ENCODE peak calls at places on chromosomes 7 and 10, in nine cellular contexts. One of them, this sample, is unnamed.
A peak's percentile ranks its signal among the peaks of the same experiment; 100 is the strongest.

GRCh38 chr10:68007356-68007755 is 67.7 kb downstream of the HERC4 start:
- DNase-seq in NCI-H774: no peak
- DNase-seq in mammary epithelial cell: no peak
- DNase-seq in renal cortical epithelial cell: no peak
- DNase-seq in activated T-helper 1 cell treated with Interleukin-2 at 50 U/mL for 16 hours: no peak
- DNase-seq in foreskin keratinocyte: no peak
- DNase-seq in posterior vena cava: no peak
- DNase-seq in tibial nerve: no peak
- DNase-seq in stimulated activated CD4-positive, alpha-beta T cell treated with anti-CD3 and anti-CD28 coated beads, Interleukin-4, amount 100 ng/mL, for 1 hour: no peak
- DNase-seq in this sample: no peak

GRCh38 chr7:106187613-106188350 is 75.7 kb upstream of the SYPL1 start:
- DNase-seq in NCI-H774: no peak
- DNase-seq in mammary epithelial cell: peak; percentile 84
- DNase-seq in renal cortical epithelial cell: no peak
- DNase-seq in activated T-helper 1 cell treated with Interleukin-2 at 50 U/mL for 16 hours: no peak
- DNase-seq in foreskin keratinocyte: peak; percentile 48
- DNase-seq in posterior vena cava: no peak
- DNase-seq in tibial nerve: no peak
- DNase-seq in stimulated activated CD4-positive, alpha-beta T cell treated with anti-CD3 and anti-CD28 coated beads, Interleukin-4, amount 100 ng/mL, for 1 hour: no peak
- DNase-seq in this sample: no peak

GRCh38 chr10:49049660-49050059 is 65.7 kb downstream of the VSTM4 start:
- DNase-seq in NCI-H774: no peak
- DNase-seq in mammary epithelial cell: no peak
- DNase-seq in renal cortical epithelial cell: no peak
- DNase-seq in activated T-helper 1 cell treated with Interleukin-2 at 50 U/mL for 16 hours: no peak
- DNase-seq in foreskin keratinocyte: no peak
- DNase-seq in posterior vena cava: no peak
- DNase-seq in tibial nerve: no peak
- DNase-seq in stimulated activated CD4-positive, alpha-beta T cell treated with anti-CD3 and anti-CD28 coated beads, Interleukin-4, amount 100 ng/mL, for 1 hour: no peak
- DNase-seq in this sample: no peak

GRCh38 chr7:155002411-155003214 is at the start of gene PAXIP1:
- DNase-seq in NCI-H774: peak; percentile 64
- DNase-seq in mammary epithelial cell: peak; percentile 31
- DNase-seq in renal cortical epithelial cell: no peak
- DNase-seq in activated T-helper 1 cell treated with Interleukin-2 at 50 U/mL for 16 hours: peak; percentile 58
- DNase-seq in foreskin keratinocyte: no peak
- DNase-seq in posterior vena cava: no peak
- DNase-seq in tibial nerve: no peak
- DNase-seq in stimulated activated CD4-positive, alpha-beta T cell treated with anti-CD3 and anti-CD28 coated beads, Interleukin-4, amount 100 ng/mL, for 1 hour: peak; percentile 65
- DNase-seq in this sample: peak; percentile 42

GRCh38 chr10:111707066-111707465 is 476.5 kb downstream of the GPAM start:
- DNase-seq in NCI-H774: no peak
- DNase-seq in mammary epithelial cell: no peak
- DNase-seq in renal cortical epithelial cell: no peak
- DNase-seq in activated T-helper 1 cell treated with Interleukin-2 at 50 U/mL for 16 hours: no peak
- DNase-seq in foreskin keratinocyte: no peak
- DNase-seq in posterior vena cava: no peak
- DNase-seq in tibial nerve: no peak
- DNase-seq in stimulated activated CD4-positive, alpha-beta T cell treated with anti-CD3 and anti-CD28 coated beads, Interleukin-4, amount 100 ng/mL, for 1 hour: no peak
- DNase-seq in this sample: no peak

GRCh38 chr7:7816816-7817536 is 98.6 kb upstream of the RPA3 start:
- DNase-seq in NCI-H774: no peak
- DNase-seq in mammary epithelial cell: no peak
- DNase-seq in renal cortical epithelial cell: no peak
- DNase-seq in activated T-helper 1 cell treated with Interleukin-2 at 50 U/mL for 16 hours: no peak
- DNase-seq in foreskin keratinocyte: no peak
- DNase-seq in posterior vena cava: no peak
- DNase-seq in tibial nerve: no peak
- DNase-seq in stimulated activated CD4-positive, alpha-beta T cell treated with anti-CD3 and anti-CD28 coated beads, Interleukin-4, amount 100 ng/mL, for 1 hour: no peak
- DNase-seq in this sample: no peak

GRCh38 chr7:13990319-13990983 is 985 bp upstream of the ETV1 start:
- DNase-seq in NCI-H774: peak; percentile 88
- DNase-seq in mammary epithelial cell: peak; percentile 37
- DNase-seq in renal cortical epithelial cell: peak; percentile 40
- DNase-seq in activated T-helper 1 cell treated with Interleukin-2 at 50 U/mL for 16 hours: no peak
- DNase-seq in foreskin keratinocyte: peak; percentile 14
- DNase-seq in posterior vena cava: peak; percentile 82
- DNase-seq in tibial nerve: no peak
- DNase-seq in stimulated activated CD4-positive, alpha-beta T cell treated with anti-CD3 and anti-CD28 coated beads, Interleukin-4, amount 100 ng/mL, for 1 hour: no peak
- DNase-seq in this sample: peak; percentile 18

GRCh38 chr7:114944742-114945625 is 23.1 kb downstream of the MDFIC start:
- DNase-seq in NCI-H774: no peak
- DNase-seq in mammary epithelial cell: no peak
- DNase-seq in renal cortical epithelial cell: peak; percentile 43
- DNase-seq in activated T-helper 1 cell treated with Interleukin-2 at 50 U/mL for 16 hours: no peak
- DNase-seq in foreskin keratinocyte: no peak
- DNase-seq in posterior vena cava: peak; percentile 94
- DNase-seq in tibial nerve: peak; percentile 53
- DNase-seq in stimulated activated CD4-positive, alpha-beta T cell treated with anti-CD3 and anti-CD28 coated beads, Interleukin-4, amount 100 ng/mL, for 1 hour: no peak
- DNase-seq in this sample: peak; percentile 61

GRCh38 chr10:115950320-115950719 is 322.7 kb downstream of the GFRA1 start:
- DNase-seq in NCI-H774: no peak
- DNase-seq in mammary epithelial cell: no peak
- DNase-seq in renal cortical epithelial cell: no peak
- DNase-seq in activated T-helper 1 cell treated with Interleukin-2 at 50 U/mL for 16 hours: no peak
- DNase-seq in foreskin keratinocyte: no peak
- DNase-seq in posterior vena cava: no peak
- DNase-seq in tibial nerve: no peak
- DNase-seq in stimulated activated CD4-positive, alpha-beta T cell treated with anti-CD3 and anti-CD28 coated beads, Interleukin-4, amount 100 ng/mL, for 1 hour: no peak
- DNase-seq in this sample: no peak

GRCh38 chr7:6162331-6162620 is 110.1 kb downstream of the CYTH3 start:
- DNase-seq in NCI-H774: no peak
- DNase-seq in mammary epithelial cell: no peak
- DNase-seq in renal cortical epithelial cell: no peak
- DNase-seq in activated T-helper 1 cell treated with Interleukin-2 at 50 U/mL for 16 hours: no peak
- DNase-seq in foreskin keratinocyte: no peak
- DNase-seq in posterior vena cava: peak; percentile 90
- DNase-seq in tibial nerve: no peak
- DNase-seq in stimulated activated CD4-positive, alpha-beta T cell treated with anti-CD3 and anti-CD28 coated beads, Interleukin-4, amount 100 ng/mL, for 1 hour: no peak
- DNase-seq in this sample: no peak

GRCh38 chr7:425794-426188 is 93.9 kb downstream of the PDGFA start:
- DNase-seq in NCI-H774: no peak
- DNase-seq in mammary epithelial cell: no peak
- DNase-seq in renal cortical epithelial cell: no peak
- DNase-seq in activated T-helper 1 cell treated with Interleukin-2 at 50 U/mL for 16 hours: no peak
- DNase-seq in foreskin keratinocyte: no peak
- DNase-seq in posterior vena cava: no peak
- DNase-seq in tibial nerve: no peak
- DNase-seq in stimulated activated CD4-positive, alpha-beta T cell treated with anti-CD3 and anti-CD28 coated beads, Interleukin-4, amount 100 ng/mL, for 1 hour: no peak
- DNase-seq in this sample: no peak

GRCh38 chr7:141231018-141231792 is 157.3 kb downstream of the TMEM178B start:
- DNase-seq in NCI-H774: peak; percentile 13
- DNase-seq in mammary epithelial cell: no peak
- DNase-seq in renal cortical epithelial cell: peak; percentile 46
- DNase-seq in activated T-helper 1 cell treated with Interleukin-2 at 50 U/mL for 16 hours: no peak
- DNase-seq in foreskin keratinocyte: no peak
- DNase-seq in posterior vena cava: no peak
- DNase-seq in tibial nerve: no peak
- DNase-seq in stimulated activated CD4-positive, alpha-beta T cell treated with anti-CD3 and anti-CD28 coated beads, Interleukin-4, amount 100 ng/mL, for 1 hour: no peak
- DNase-seq in this sample: peak; percentile 31

GRCh38 chr7:96823274-96823673 is 113.6 kb upstream of the SEM1 start:
- DNase-seq in NCI-H774: no peak
- DNase-seq in mammary epithelial cell: peak; percentile 88
- DNase-seq in renal cortical epithelial cell: peak; percentile 28
- DNase-seq in activated T-helper 1 cell treated with Interleukin-2 at 50 U/mL for 16 hours: no peak
- DNase-seq in foreskin keratinocyte: peak; percentile 66
- DNase-seq in posterior vena cava: no peak
- DNase-seq in tibial nerve: no peak
- DNase-seq in stimulated activated CD4-positive, alpha-beta T cell treated with anti-CD3 and anti-CD28 coated beads, Interleukin-4, amount 100 ng/mL, for 1 hour: no peak
- DNase-seq in this sample: no peak

GRCh38 chr7:88354999-88355398 is 48.3 kb upstream of the STEAP4 start:
- DNase-seq in NCI-H774: no peak
- DNase-seq in mammary epithelial cell: no peak
- DNase-seq in renal cortical epithelial cell: no peak
- DNase-seq in activated T-helper 1 cell treated with Interleukin-2 at 50 U/mL for 16 hours: no peak
- DNase-seq in foreskin keratinocyte: no peak
- DNase-seq in posterior vena cava: no peak
- DNase-seq in tibial nerve: no peak
- DNase-seq in stimulated activated CD4-positive, alpha-beta T cell treated with anti-CD3 and anti-CD28 coated beads, Interleukin-4, amount 100 ng/mL, for 1 hour: no peak
- DNase-seq in this sample: no peak

GRCh38 chr7:20778063-20778721 is 8.5 kb downstream of the SP8 start:
- DNase-seq in NCI-H774: peak; percentile 58
- DNase-seq in mammary epithelial cell: peak; percentile 37
- DNase-seq in renal cortical epithelial cell: no peak
- DNase-seq in activated T-helper 1 cell treated with Interleukin-2 at 50 U/mL for 16 hours: no peak
- DNase-seq in foreskin keratinocyte: no peak
- DNase-seq in posterior vena cava: no peak
- DNase-seq in tibial nerve: no peak
- DNase-seq in stimulated activated CD4-positive, alpha-beta T cell treated with anti-CD3 and anti-CD28 coated beads, Interleukin-4, amount 100 ng/mL, for 1 hour: no peak
- DNase-seq in this sample: peak; percentile 46

GRCh38 chr10:27822286-27822685 is 76.7 kb upstream of the MKX start:
- DNase-seq in NCI-H774: no peak
- DNase-seq in mammary epithelial cell: no peak
- DNase-seq in renal cortical epithelial cell: no peak
- DNase-seq in activated T-helper 1 cell treated with Interleukin-2 at 50 U/mL for 16 hours: no peak
- DNase-seq in foreskin keratinocyte: no peak
- DNase-seq in posterior vena cava: no peak
- DNase-seq in tibial nerve: no peak
- DNase-seq in stimulated activated CD4-positive, alpha-beta T cell treated with anti-CD3 and anti-CD28 coated beads, Interleukin-4, amount 100 ng/mL, for 1 hour: no peak
- DNase-seq in this sample: no peak

GRCh38 chr7:128268233-128268632 is 27.2 kb downstream of the LEP start:
- DNase-seq in NCI-H774: no peak
- DNase-seq in mammary epithelial cell: no peak
- DNase-seq in renal cortical epithelial cell: no peak
- DNase-seq in activated T-helper 1 cell treated with Interleukin-2 at 50 U/mL for 16 hours: no peak
- DNase-seq in foreskin keratinocyte: no peak
- DNase-seq in posterior vena cava: peak; percentile 31
- DNase-seq in tibial nerve: no peak
- DNase-seq in stimulated activated CD4-positive, alpha-beta T cell treated with anti-CD3 and anti-CD28 coated beads, Interleukin-4, amount 100 ng/mL, for 1 hour: no peak
- DNase-seq in this sample: no peak

GRCh38 chr10:12980080-12980656 is 21.3 kb downstream of the CCDC3 start:
- DNase-seq in NCI-H774: no peak
- DNase-seq in mammary epithelial cell: no peak
- DNase-seq in renal cortical epithelial cell: no peak
- DNase-seq in activated T-helper 1 cell treated with Interleukin-2 at 50 U/mL for 16 hours: no peak
- DNase-seq in foreskin keratinocyte: no peak
- DNase-seq in posterior vena cava: no peak
- DNase-seq in tibial nerve: no peak
- DNase-seq in stimulated activated CD4-positive, alpha-beta T cell treated with anti-CD3 and anti-CD28 coated beads, Interleukin-4, amount 100 ng/mL, for 1 hour: no peak
- DNase-seq in this sample: no peak

GRCh38 chr10:103969436-103969835 is 2.5 kb downstream of the SLK start:
- DNase-seq in NCI-H774: no peak
- DNase-seq in mammary epithelial cell: peak; percentile 14
- DNase-seq in renal cortical epithelial cell: no peak
- DNase-seq in activated T-helper 1 cell treated with Interleukin-2 at 50 U/mL for 16 hours: no peak
- DNase-seq in foreskin keratinocyte: no peak
- DNase-seq in posterior vena cava: no peak
- DNase-seq in tibial nerve: no peak
- DNase-seq in stimulated activated CD4-positive, alpha-beta T cell treated with anti-CD3 and anti-CD28 coated beads, Interleukin-4, amount 100 ng/mL, for 1 hour: no peak
- DNase-seq in this sample: no peak

GRCh38 chr7:81645435-81645834 is 124.4 kb downstream of the HGF start:
- DNase-seq in NCI-H774: no peak
- DNase-seq in mammary epithelial cell: no peak
- DNase-seq in renal cortical epithelial cell: no peak
- DNase-seq in activated T-helper 1 cell treated with Interleukin-2 at 50 U/mL for 16 hours: no peak
- DNase-seq in foreskin keratinocyte: no peak
- DNase-seq in posterior vena cava: no peak
- DNase-seq in tibial nerve: no peak
- DNase-seq in stimulated activated CD4-positive, alpha-beta T cell treated with anti-CD3 and anti-CD28 coated beads, Interleukin-4, amount 100 ng/mL, for 1 hour: no peak
- DNase-seq in this sample: no peak

GRCh38 chr10:112835933-112836564 is 114.0 kb upstream of the TCF7L2 start:
- DNase-seq in NCI-H774: no peak
- DNase-seq in mammary epithelial cell: no peak
- DNase-seq in renal cortical epithelial cell: no peak
- DNase-seq in activated T-helper 1 cell treated with Interleukin-2 at 50 U/mL for 16 hours: no peak
- DNase-seq in foreskin keratinocyte: no peak
- DNase-seq in posterior vena cava: no peak
- DNase-seq in tibial nerve: no peak
- DNase-seq in stimulated activated CD4-positive, alpha-beta T cell treated with anti-CD3 and anti-CD28 coated beads, Interleukin-4, amount 100 ng/mL, for 1 hour: no peak
- DNase-seq in this sample: peak; percentile 36

GRCh38 chr7:79272066-79272669 is 181.3 kb downstream of the MAGI2 start:
- DNase-seq in NCI-H774: peak; percentile 32
- DNase-seq in mammary epithelial cell: no peak
- DNase-seq in renal cortical epithelial cell: peak; percentile 65
- DNase-seq in activated T-helper 1 cell treated with Interleukin-2 at 50 U/mL for 16 hours: no peak
- DNase-seq in foreskin keratinocyte: no peak
- DNase-seq in posterior vena cava: no peak
- DNase-seq in tibial nerve: no peak
- DNase-seq in stimulated activated CD4-positive, alpha-beta T cell treated with anti-CD3 and anti-CD28 coated beads, Interleukin-4, amount 100 ng/mL, for 1 hour: no peak
- DNase-seq in this sample: no peak

GRCh38 chr10:13788701-13789447 is 202.1 kb downstream of the PRPF18 start:
- DNase-seq in NCI-H774: no peak
- DNase-seq in mammary epithelial cell: no peak
- DNase-seq in renal cortical epithelial cell: no peak
- DNase-seq in activated T-helper 1 cell treated with Interleukin-2 at 50 U/mL for 16 hours: no peak
- DNase-seq in foreskin keratinocyte: no peak
- DNase-seq in posterior vena cava: peak; percentile 87
- DNase-seq in tibial nerve: peak; percentile 54
- DNase-seq in stimulated activated CD4-positive, alpha-beta T cell treated with anti-CD3 and anti-CD28 coated beads, Interleukin-4, amount 100 ng/mL, for 1 hour: no peak
- DNase-seq in this sample: peak; percentile 37

GRCh38 chr10:34985823-34986222 is 104.3 kb downstream of the CUL2 start:
- DNase-seq in NCI-H774: no peak
- DNase-seq in mammary epithelial cell: no peak
- DNase-seq in renal cortical epithelial cell: no peak
- DNase-seq in activated T-helper 1 cell treated with Interleukin-2 at 50 U/mL for 16 hours: no peak
- DNase-seq in foreskin keratinocyte: no peak
- DNase-seq in posterior vena cava: no peak
- DNase-seq in tibial nerve: no peak
- DNase-seq in stimulated activated CD4-positive, alpha-beta T cell treated with anti-CD3 and anti-CD28 coated beads, Interleukin-4, amount 100 ng/mL, for 1 hour: no peak
- DNase-seq in this sample: no peak

GRCh38 chr10:28925154-28925663 is 247.9 kb downstream of the BAMBI start:
- DNase-seq in NCI-H774: no peak
- DNase-seq in mammary epithelial cell: no peak
- DNase-seq in renal cortical epithelial cell: no peak
- DNase-seq in activated T-helper 1 cell treated with Interleukin-2 at 50 U/mL for 16 hours: no peak
- DNase-seq in foreskin keratinocyte: no peak
- DNase-seq in posterior vena cava: peak; percentile 84
- DNase-seq in tibial nerve: no peak
- DNase-seq in stimulated activated CD4-positive, alpha-beta T cell treated with anti-CD3 and anti-CD28 coated beads, Interleukin-4, amount 100 ng/mL, for 1 hour: no peak
- DNase-seq in this sample: no peak

GRCh38 chr10:32199724-32200394 is 143.6 kb upstream of the KIF5B start:
- DNase-seq in NCI-H774: no peak
- DNase-seq in mammary epithelial cell: no peak
- DNase-seq in renal cortical epithelial cell: no peak
- DNase-seq in activated T-helper 1 cell treated with Interleukin-2 at 50 U/mL for 16 hours: no peak
- DNase-seq in foreskin keratinocyte: no peak
- DNase-seq in posterior vena cava: no peak
- DNase-seq in tibial nerve: no peak
- DNase-seq in stimulated activated CD4-positive, alpha-beta T cell treated with anti-CD3 and anti-CD28 coated beads, Interleukin-4, amount 100 ng/mL, for 1 hour: no peak
- DNase-seq in this sample: peak; percentile 55

GRCh38 chr7:142407939-142408573 is 150.2 kb upstream of the PRSS58 start:
- DNase-seq in NCI-H774: no peak
- DNase-seq in mammary epithelial cell: no peak
- DNase-seq in renal cortical epithelial cell: no peak
- DNase-seq in activated T-helper 1 cell treated with Interleukin-2 at 50 U/mL for 16 hours: no peak
- DNase-seq in foreskin keratinocyte: no peak
- DNase-seq in posterior vena cava: no peak
- DNase-seq in tibial nerve: no peak
- DNase-seq in stimulated activated CD4-positive, alpha-beta T cell treated with anti-CD3 and anti-CD28 coated beads, Interleukin-4, amount 100 ng/mL, for 1 hour: no peak
- DNase-seq in this sample: no peak

GRCh38 chr7:97639036-97639435 is 92.8 kb upstream of the TAC1 start:
- DNase-seq in NCI-H774: no peak
- DNase-seq in mammary epithelial cell: peak; percentile 20
- DNase-seq in renal cortical epithelial cell: peak; percentile 85
- DNase-seq in activated T-helper 1 cell treated with Interleukin-2 at 50 U/mL for 16 hours: no peak
- DNase-seq in foreskin keratinocyte: peak; percentile 2
- DNase-seq in posterior vena cava: no peak
- DNase-seq in tibial nerve: no peak
- DNase-seq in stimulated activated CD4-positive, alpha-beta T cell treated with anti-CD3 and anti-CD28 coated beads, Interleukin-4, amount 100 ng/mL, for 1 hour: no peak
- DNase-seq in this sample: peak; percentile 3